ENCODE peak calls at places on chromosomes 2 and 18, in nine cellular contexts. One of them, this sample, is unnamed. For H3K4me1, the result is how much of the 10 kb centered on the place peaks cover.

GRCh38 chr2:204145197-204146190 is 208.9 kb downstream of the ICOS start:
- DNase-seq in mucosa of descending colon: peak
- DNase-seq in HCT116: peak
- DNase-seq in kidney: peak
- DNase-seq in pancreas: peak
- DNase-seq in gastrocnemius medialis: peak
- DNase-seq in GM23248: peak
- DNase-seq in CD8-positive, alpha-beta T cell: peak
- DNase-seq in heart left ventricle: peak
- DNase-seq in this sample: no peak

GRCh38 chr2:24048662-24049484 is 668 bp upstream of the FKBP1B start:
- DNase-seq in mucosa of descending colon: no peak
- DNase-seq in HCT116: peak
- DNase-seq in kidney: no peak
- DNase-seq in pancreas: no peak
- DNase-seq in gastrocnemius medialis: no peak
- DNase-seq in GM23248: no peak
- DNase-seq in CD8-positive, alpha-beta T cell: no peak
- DNase-seq in heart left ventricle: no peak
- DNase-seq in this sample: no peak

GRCh38 chr2:69741281-69742169 is at the start of gene ANXA4:
- DNase-seq in mucosa of descending colon: peak
- DNase-seq in HCT116: peak
- DNase-seq in kidney: peak
- DNase-seq in pancreas: peak
- DNase-seq in gastrocnemius medialis: peak
- DNase-seq in GM23248: peak
- DNase-seq in CD8-positive, alpha-beta T cell: peak
- DNase-seq in heart left ventricle: peak
- DNase-seq in this sample: peak

GRCh38 chr2:32008811-32009478 is 1.9 kb downstream of the MEMO1 start:
- DNase-seq in mucosa of descending colon: no peak
- DNase-seq in HCT116: no peak
- DNase-seq in kidney: no peak
- DNase-seq in pancreas: no peak
- DNase-seq in gastrocnemius medialis: no peak
- DNase-seq in GM23248: peak
- DNase-seq in CD8-positive, alpha-beta T cell: no peak
- DNase-seq in heart left ventricle: no peak
- DNase-seq in this sample: no peak

GRCh38 chr18:2905802-2906521 is 59.2 kb downstream of the EMILIN2 start:
- DNase-seq in mucosa of descending colon: peak
- DNase-seq in HCT116: peak
- DNase-seq in kidney: peak
- DNase-seq in pancreas: peak
- DNase-seq in gastrocnemius medialis: peak
- DNase-seq in GM23248: peak
- DNase-seq in CD8-positive, alpha-beta T cell: peak
- DNase-seq in heart left ventricle: peak
- DNase-seq in this sample: peak

GRCh38 chr2:42775812-42776211 is 11.9 kb upstream of the OXER1 start:
- DNase-seq in mucosa of descending colon: no peak
- DNase-seq in HCT116: no peak
- DNase-seq in kidney: no peak
- DNase-seq in pancreas: no peak
- DNase-seq in gastrocnemius medialis: no peak
- DNase-seq in GM23248: no peak
- DNase-seq in CD8-positive, alpha-beta T cell: no peak
- DNase-seq in heart left ventricle: no peak
- DNase-seq in this sample: no peak

GRCh38 chr2:157792345-157793052 is 83.6 kb downstream of the ACVR1 start:
- DNase-seq in mucosa of descending colon: no peak
- DNase-seq in HCT116: no peak
- DNase-seq in kidney: no peak
- DNase-seq in pancreas: no peak
- DNase-seq in gastrocnemius medialis: peak
- DNase-seq in GM23248: peak
- DNase-seq in CD8-positive, alpha-beta T cell: no peak
- DNase-seq in heart left ventricle: no peak
- DNase-seq in this sample: no peak

GRCh38 chr2:134372141-134372540 is 118.3 kb downstream of the MGAT5 start:
- DNase-seq in mucosa of descending colon: no peak
- DNase-seq in HCT116: no peak
- DNase-seq in kidney: no peak
- DNase-seq in pancreas: no peak
- DNase-seq in gastrocnemius medialis: no peak
- DNase-seq in GM23248: peak
- DNase-seq in CD8-positive, alpha-beta T cell: no peak
- DNase-seq in heart left ventricle: no peak
- DNase-seq in this sample: no peak

GRCh38 chr2:62306751-62307468 is 111.0 kb downstream of the B3GNT2 start:
- DNase-seq in mucosa of descending colon: no peak
- DNase-seq in HCT116: peak
- DNase-seq in kidney: peak
- DNase-seq in pancreas: no peak
- DNase-seq in gastrocnemius medialis: no peak
- DNase-seq in GM23248: no peak
- DNase-seq in CD8-positive, alpha-beta T cell: peak
- DNase-seq in heart left ventricle: no peak
- DNase-seq in this sample: no peak

GRCh38 chr18:48002933-48003365 is 72.5 kb upstream of the SMAD2 start:
- DNase-seq in mucosa of descending colon: no peak
- DNase-seq in HCT116: peak
- DNase-seq in kidney: peak
- DNase-seq in pancreas: peak
- DNase-seq in gastrocnemius medialis: peak
- DNase-seq in GM23248: peak
- DNase-seq in CD8-positive, alpha-beta T cell: no peak
- DNase-seq in heart left ventricle: peak
- DNase-seq in this sample: peak

GRCh38 chr2:54572262-54572635 is 116.1 kb downstream of the SPTBN1 start:
- DNase-seq in mucosa of descending colon: no peak
- DNase-seq in HCT116: no peak
- DNase-seq in kidney: no peak
- DNase-seq in pancreas: no peak
- DNase-seq in gastrocnemius medialis: no peak
- DNase-seq in GM23248: peak
- DNase-seq in CD8-positive, alpha-beta T cell: peak
- DNase-seq in heart left ventricle: no peak
- DNase-seq in this sample: no peak

GRCh38 chr18:44733754-44734465 is 53.2 kb downstream of the SETBP1 start:
- DNase-seq in mucosa of descending colon: no peak
- DNase-seq in HCT116: no peak
- DNase-seq in kidney: no peak
- DNase-seq in pancreas: no peak
- DNase-seq in gastrocnemius medialis: no peak
- DNase-seq in GM23248: peak
- DNase-seq in CD8-positive, alpha-beta T cell: no peak
- DNase-seq in heart left ventricle: no peak
- DNase-seq in this sample: no peak
- H3K4me1 ChIP-seq in mucosa of descending colon: under half
- H3K4me1 ChIP-seq in HCT116: under half
- H3K4me1 ChIP-seq in kidney: under half
- H3K4me1 ChIP-seq in pancreas: under half
- H3K4me1 ChIP-seq in gastrocnemius medialis: half or more
- H3K4me1 ChIP-seq in GM23248: half or more
- H3K4me1 ChIP-seq in CD8-positive, alpha-beta T cell: under half
- H3K4me1 ChIP-seq in heart left ventricle: under half
- H3K4me1 ChIP-seq in this sample: under half

DNA sequence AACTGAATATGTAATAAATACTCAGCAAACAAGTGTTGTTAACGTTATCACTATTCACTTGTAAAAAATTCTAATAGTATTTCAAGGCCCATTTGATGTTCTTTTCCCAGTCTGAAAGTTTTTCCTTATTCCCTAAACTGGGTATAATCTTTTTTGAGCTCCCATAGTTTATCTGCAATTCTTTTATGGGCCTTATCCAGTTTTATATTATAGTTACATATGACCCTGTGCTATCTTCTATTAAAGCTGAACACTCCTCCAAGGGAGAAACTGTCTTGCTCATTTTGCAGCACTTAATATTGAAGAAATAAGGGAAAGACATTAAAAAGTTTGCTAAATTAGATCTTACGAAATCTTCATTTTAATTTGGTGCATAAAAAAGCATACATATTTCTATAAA is 13.9 kb downstream of the PELI1 start:
- DNase-seq in mucosa of descending colon: no peak
- DNase-seq in HCT116: no peak
- DNase-seq in kidney: no peak
- DNase-seq in pancreas: no peak
- DNase-seq in gastrocnemius medialis: no peak
- DNase-seq in GM23248: no peak
- DNase-seq in CD8-positive, alpha-beta T cell: no peak
- DNase-seq in heart left ventricle: no peak
- DNase-seq in this sample: no peak
- H3K4me1 ChIP-seq in mucosa of descending colon: half or more
- H3K4me1 ChIP-seq in HCT116: under half
- H3K4me1 ChIP-seq in kidney: under half
- H3K4me1 ChIP-seq in pancreas: under half
- H3K4me1 ChIP-seq in gastrocnemius medialis: under half
- H3K4me1 ChIP-seq in GM23248: under half
- H3K4me1 ChIP-seq in CD8-positive, alpha-beta T cell: under half
- H3K4me1 ChIP-seq in heart left ventricle: under half
- H3K4me1 ChIP-seq in this sample: under half

GRCh38 chr2:119753930-119754321 is 5.8 kb upstream of the PTPN4 start:
- DNase-seq in mucosa of descending colon: no peak
- DNase-seq in HCT116: no peak
- DNase-seq in kidney: no peak
- DNase-seq in pancreas: no peak
- DNase-seq in gastrocnemius medialis: no peak
- DNase-seq in GM23248: peak
- DNase-seq in CD8-positive, alpha-beta T cell: no peak
- DNase-seq in heart left ventricle: no peak
- DNase-seq in this sample: no peak

GRCh38 chr2:119749405-119750066 is 10.2 kb upstream of the PTPN4 start:
- DNase-seq in mucosa of descending colon: no peak
- DNase-seq in HCT116: no peak
- DNase-seq in kidney: no peak
- DNase-seq in pancreas: no peak
- DNase-seq in gastrocnemius medialis: no peak
- DNase-seq in GM23248: peak
- DNase-seq in CD8-positive, alpha-beta T cell: no peak
- DNase-seq in heart left ventricle: no peak
- DNase-seq in this sample: no peak

GRCh38 chr2:119748135-119748534 is 11.6 kb upstream of the PTPN4 start:
- DNase-seq in mucosa of descending colon: no peak
- DNase-seq in HCT116: no peak
- DNase-seq in kidney: no peak
- DNase-seq in pancreas: no peak
- DNase-seq in gastrocnemius medialis: no peak
- DNase-seq in GM23248: no peak
- DNase-seq in CD8-positive, alpha-beta T cell: no peak
- DNase-seq in heart left ventricle: no peak
- DNase-seq in this sample: no peak

GRCh38 chr2:119753041-119753929 is 6.4 kb upstream of the PTPN4 start:
- DNase-seq in mucosa of descending colon: no peak
- DNase-seq in HCT116: peak
- DNase-seq in kidney: no peak
- DNase-seq in pancreas: no peak
- DNase-seq in gastrocnemius medialis: no peak
- DNase-seq in GM23248: peak
- DNase-seq in CD8-positive, alpha-beta T cell: peak
- DNase-seq in heart left ventricle: no peak
- DNase-seq in this sample: no peak

DNA sequence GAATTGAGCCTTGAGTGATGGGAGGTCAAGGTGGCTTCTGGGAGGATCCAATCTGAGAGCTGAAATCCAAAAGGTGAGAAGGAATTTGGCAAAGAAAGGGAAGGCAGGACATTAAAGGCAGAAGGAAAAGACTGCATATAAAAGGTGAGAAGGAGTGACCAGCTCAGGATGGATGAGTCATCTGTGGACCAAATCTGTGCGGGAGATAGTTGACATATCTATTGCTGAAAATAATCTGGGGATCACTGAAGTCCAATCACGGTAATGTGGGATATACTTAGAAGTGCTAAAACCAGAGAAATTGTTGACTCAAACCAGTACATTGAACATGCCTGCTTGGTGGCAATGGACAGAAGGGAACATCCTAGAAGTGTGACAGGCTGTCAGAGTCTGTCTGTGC is 8.0 kb upstream of the PTPN4 start:
- DNase-seq in mucosa of descending colon: no peak
- DNase-seq in HCT116: no peak
- DNase-seq in kidney: no peak
- DNase-seq in pancreas: no peak
- DNase-seq in gastrocnemius medialis: no peak
- DNase-seq in GM23248: no peak
- DNase-seq in CD8-positive, alpha-beta T cell: no peak
- DNase-seq in heart left ventricle: no peak
- DNase-seq in this sample: no peak
- H3K4me1 ChIP-seq in mucosa of descending colon: under half
- H3K4me1 ChIP-seq in HCT116: under half
- H3K4me1 ChIP-seq in kidney: under half
- H3K4me1 ChIP-seq in pancreas: under half
- H3K4me1 ChIP-seq in gastrocnemius medialis: under half
- H3K4me1 ChIP-seq in GM23248: under half
- H3K4me1 ChIP-seq in CD8-positive, alpha-beta T cell: under half
- H3K4me1 ChIP-seq in heart left ventricle: under half
- H3K4me1 ChIP-seq in this sample: under half

GRCh38 chr2:171141320-171141719 is 19.4 kb downstream of the TLK1 start:
- DNase-seq in mucosa of descending colon: no peak
- DNase-seq in HCT116: no peak
- DNase-seq in kidney: no peak
- DNase-seq in pancreas: no peak
- DNase-seq in gastrocnemius medialis: no peak
- DNase-seq in GM23248: peak
- DNase-seq in CD8-positive, alpha-beta T cell: no peak
- DNase-seq in heart left ventricle: no peak
- DNase-seq in this sample: no peak

GRCh38 chr2:171142398-171142797 is 18.3 kb downstream of the TLK1 start:
- DNase-seq in mucosa of descending colon: no peak
- DNase-seq in HCT116: no peak
- DNase-seq in kidney: no peak
- DNase-seq in pancreas: no peak
- DNase-seq in gastrocnemius medialis: no peak
- DNase-seq in GM23248: no peak
- DNase-seq in CD8-positive, alpha-beta T cell: no peak
- DNase-seq in heart left ventricle: no peak
- DNase-seq in this sample: no peak

GRCh38 chr2:171146071-171146470 is 14.6 kb downstream of the TLK1 start:
- DNase-seq in mucosa of descending colon: no peak
- DNase-seq in HCT116: no peak
- DNase-seq in kidney: no peak
- DNase-seq in pancreas: no peak
- DNase-seq in gastrocnemius medialis: no peak
- DNase-seq in GM23248: no peak
- DNase-seq in CD8-positive, alpha-beta T cell: no peak
- DNase-seq in heart left ventricle: no peak
- DNase-seq in this sample: no peak

GRCh38 chr2:171146633-171147032 is 14.1 kb downstream of the TLK1 start:
- DNase-seq in mucosa of descending colon: no peak
- DNase-seq in HCT116: no peak
- DNase-seq in kidney: no peak
- DNase-seq in pancreas: no peak
- DNase-seq in gastrocnemius medialis: no peak
- DNase-seq in GM23248: no peak
- DNase-seq in CD8-positive, alpha-beta T cell: no peak
- DNase-seq in heart left ventricle: no peak
- DNase-seq in this sample: no peak

DNA sequence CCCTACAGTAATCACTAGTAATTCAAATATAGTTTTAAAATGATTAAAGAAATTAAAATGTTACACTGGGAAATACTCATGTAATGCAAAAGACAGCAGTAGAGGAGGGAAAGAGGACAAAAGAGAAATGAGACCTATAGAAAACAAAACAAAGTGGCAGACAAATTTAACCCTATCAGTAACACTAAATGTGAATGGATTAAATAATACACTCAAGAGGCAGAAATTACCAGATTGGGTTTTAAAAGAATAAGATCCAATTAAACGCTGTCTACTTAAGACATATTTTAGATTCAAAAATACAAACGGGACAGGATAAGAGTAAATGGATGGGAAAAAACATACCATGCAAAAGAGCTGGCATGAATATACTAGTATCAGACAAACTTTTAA is 17.0 kb downstream of the TLK1 start:
- DNase-seq in mucosa of descending colon: no peak
- DNase-seq in HCT116: no peak
- DNase-seq in kidney: no peak
- DNase-seq in pancreas: no peak
- DNase-seq in gastrocnemius medialis: no peak
- DNase-seq in GM23248: no peak
- DNase-seq in CD8-positive, alpha-beta T cell: no peak
- DNase-seq in heart left ventricle: no peak
- DNase-seq in this sample: no peak
- H3K4me1 ChIP-seq in mucosa of descending colon: under half
- H3K4me1 ChIP-seq in HCT116: under half
- H3K4me1 ChIP-seq in kidney: under half
- H3K4me1 ChIP-seq in pancreas: under half
- H3K4me1 ChIP-seq in gastrocnemius medialis: under half
- H3K4me1 ChIP-seq in GM23248: under half
- H3K4me1 ChIP-seq in CD8-positive, alpha-beta T cell: under half
- H3K4me1 ChIP-seq in heart left ventricle: under half
- H3K4me1 ChIP-seq in this sample: under half